ENCODE peak calls at places on chromosomes 6 and 20, in five cellular contexts. S is HepG2, I is GM12878, Z is K562, D is H1. H is an unnamed sample.

GRCh38 chr6:108650781-108651180 is 90.1 kb downstream of the FOXO3 start:
- DNase-seq in D (no peak), I (no peak), Z (no peak), S (no peak), H (no peak)

GRCh38 chr6:125294036-125294435 is 7.7 kb downstream of the HDDC2 start:
- DNase-seq in I (no peak), D (no peak), S (no peak), Z (no peak), H (no peak)

GRCh38 chr6:140897804-140898573 is 1234.7 kb upstream of the GJE1 start:
- DNase-seq in D (no peak), Z (peak), I (no peak), S (peak), H (no peak)

GRCh38 chr6:16965679-16966078 is 136.2 kb upstream of the STMND1 start:
- DNase-seq in D (no peak), I (no peak), Z (no peak), S (no peak), H (no peak)

GRCh38 chr20:38112249-38112942 is 52.7 kb downstream of the TGM2 start:
- DNase-seq in S (no peak), D (peak), Z (no peak), I (no peak), H (no peak)

GRCh38 chr6:74368746-74369145 is 672.7 kb downstream of the CD109 start:
- DNase-seq in Z (no peak), D (no peak), S (no peak), I (no peak), H (no peak)

GRCh38 chr20:32984196-32984595 is 20.0 kb downstream of the SUN5 start:
- DNase-seq in D (no peak), I (no peak), Z (peak), S (no peak), H (no peak)

GRCh38 chr6:45709834-45710233 is 305.8 kb downstream of the CLIC5 start:
- DNase-seq in I (peak), Z (no peak), D (no peak), S (no peak), H (no peak)

DNA sequence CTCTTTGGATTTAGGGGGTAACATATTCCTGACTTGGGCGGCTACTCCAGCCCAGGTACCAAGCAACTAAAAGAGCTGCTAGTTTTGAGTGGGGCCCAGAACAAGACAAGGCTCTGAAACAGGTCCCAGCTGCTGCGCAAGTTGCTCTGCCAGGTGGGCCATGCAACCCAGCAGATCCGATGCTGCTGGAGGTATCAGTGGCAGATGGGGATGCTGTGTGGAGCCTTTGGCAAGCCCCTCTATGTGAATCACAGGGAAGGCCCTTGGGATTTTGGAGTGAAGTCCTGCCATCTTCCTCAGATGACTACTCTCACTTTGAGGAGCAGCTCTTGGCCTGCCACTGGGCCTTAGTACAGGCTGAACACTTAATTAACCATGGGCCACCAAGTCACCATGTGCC is 43.7 kb upstream of the VSX1 start:
- DNase-seq in D (peak), S (no peak), Z (no peak), I (no peak), H (no peak)
- TF ChIP-seq YY1 in D (no peak), S (no peak), Z (no peak), I (no peak), H (no peak)

GRCh38 chr6:131381694-131382093 is 191.3 kb upstream of the ARG1 start:
- DNase-seq in S (no peak), Z (no peak), D (no peak), I (no peak), H (no peak)
- TF ChIP-seq TAF1 in S (no peak), Z (no peak), D (no peak), I (no peak), H (no peak)

DNA sequence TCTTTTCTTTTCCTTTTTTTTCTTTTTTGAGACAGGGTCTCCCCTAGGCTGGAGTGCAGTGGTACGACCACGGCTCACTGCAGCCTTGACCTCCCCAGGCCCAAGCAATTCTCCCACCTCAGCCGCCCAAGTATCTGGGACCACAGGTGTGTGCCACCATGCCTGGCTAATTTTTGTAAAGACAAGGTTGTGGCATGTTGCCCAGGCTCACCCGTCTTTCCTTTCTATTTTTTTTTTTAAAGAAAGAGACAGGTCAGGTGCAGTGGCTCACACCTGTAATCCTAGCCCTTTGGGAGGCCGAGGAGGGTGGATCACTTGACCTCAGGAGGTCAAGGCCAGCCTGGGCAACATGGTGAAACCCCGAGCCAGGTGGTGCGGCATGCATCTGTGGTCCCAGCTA is 16.6 kb downstream of the BANF2 start:
- DNase-seq in S (no peak), D (no peak), I (no peak), Z (no peak), H (no peak)
- TF ChIP-seq YY1 in S (no peak), D (no peak), I (no peak), Z (no peak), H (no peak)

DNA sequence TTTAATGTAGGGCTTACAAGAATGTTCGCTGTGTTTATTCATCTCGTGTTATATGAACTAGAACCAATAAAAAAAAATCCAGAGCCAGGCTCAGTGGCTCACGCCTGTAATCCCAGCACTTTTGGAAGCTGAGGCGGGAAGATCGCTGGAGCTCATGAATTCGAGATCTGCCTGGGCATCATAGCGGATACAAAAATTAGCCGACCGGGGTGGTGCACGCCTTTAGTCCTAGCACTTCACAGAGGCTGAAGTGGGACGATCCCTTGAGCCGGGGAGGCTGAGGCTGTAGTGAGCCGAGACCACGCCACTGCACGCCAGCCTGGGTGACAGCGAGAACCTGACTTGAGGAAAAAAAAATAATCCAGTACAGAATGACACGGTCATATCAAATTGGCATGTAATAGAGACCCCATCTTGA is 46.2 kb downstream of the OR2B2 start:
- DNase-seq in Z (no peak), I (no peak), S (no peak), D (peak), H (no peak)
- TF ChIP-seq TAF1 in Z (peak), I (no peak), S (no peak), D (peak), H (no peak)

GRCh38 chr20:2204021-2204420 is 91.8 kb upstream of the TGM3 start:
- DNase-seq in S (no peak), Z (no peak), I (no peak), D (no peak), H (no peak)

GRCh38 chr20:2203436-2203835 is 92.4 kb upstream of the TGM3 start:
- DNase-seq in I (no peak), Z (no peak), S (no peak), D (no peak), H (no peak)

GRCh38 chr20:2207770-2208097 is 88.1 kb upstream of the TGM3 start:
- DNase-seq in I (no peak), D (no peak), S (no peak), Z (no peak), H (no peak)

GRCh38 chr20:2208897-2209296 is 86.9 kb upstream of the TGM3 start:
- DNase-seq in D (no peak), I (no peak), S (no peak), Z (no peak), H (no peak)

DNA sequence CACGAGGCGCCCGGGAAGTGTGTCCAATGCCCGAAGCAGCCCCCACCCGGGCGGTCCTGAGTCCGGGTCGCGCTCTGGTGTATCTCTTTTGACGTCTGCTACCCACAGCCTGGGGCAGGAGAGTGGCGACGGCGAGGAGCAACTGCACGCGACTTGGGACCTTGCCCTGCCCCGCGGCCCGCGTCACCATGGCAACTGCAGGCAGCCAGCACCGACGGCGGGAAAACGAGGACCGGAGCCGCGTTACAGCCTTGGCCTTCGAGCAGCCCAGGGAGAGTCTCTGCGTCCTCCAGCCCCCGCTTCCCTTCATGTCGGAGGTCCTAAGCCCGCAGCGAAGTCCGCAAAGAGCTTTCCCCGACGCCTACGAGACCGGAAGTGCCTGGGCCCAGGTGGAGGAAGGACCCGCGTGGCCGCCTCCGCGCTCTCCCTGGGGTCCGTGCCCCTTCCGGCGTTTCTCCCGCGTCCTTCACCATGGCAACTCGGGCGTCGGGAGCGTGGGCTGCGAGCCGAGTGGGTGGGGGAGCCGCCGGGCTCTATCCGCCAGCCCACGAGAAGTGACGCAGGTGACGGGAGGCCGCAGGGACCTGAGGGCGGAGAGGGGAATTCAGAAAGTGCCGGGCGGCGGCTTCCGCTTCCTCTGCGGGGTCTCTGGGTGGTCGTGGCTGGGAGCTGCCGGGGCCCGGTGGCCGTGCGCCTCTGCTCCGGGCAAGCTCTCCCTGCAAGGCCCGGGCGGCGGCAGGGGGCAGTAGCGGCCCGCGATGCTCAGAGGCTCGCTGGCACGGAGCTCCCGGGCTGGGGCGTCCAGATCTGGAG is 88.6 kb upstream of the TGM3 start:
- DNase-seq in D (peak), Z (peak), I (peak), S (peak), H (peak)
- TF ChIP-seq YY1 in D (no peak), Z (no peak), I (peak), S (peak), H (no peak)

GRCh38 chr20:62805711-62806382 is 1.2 kb downstream of the OGFR start:
- DNase-seq in D (no peak), Z (no peak), I (no peak), S (peak), H (no peak)

GRCh38 chr20:62806383-62807050 is 1.9 kb downstream of the OGFR start:
- DNase-seq in Z (no peak), S (no peak), I (no peak), D (no peak), H (no peak)

GRCh38 chr20:62807444-62808210 is 3.0 kb downstream of the OGFR start:
- DNase-seq in D (no peak), S (no peak), Z (no peak), I (no peak), H (no peak)

GRCh38 chr20:62809530-62810428 is 5.1 kb downstream of the OGFR start:
- DNase-seq in S (no peak), Z (no peak), I (no peak), D (no peak), H (no peak)

DNA sequence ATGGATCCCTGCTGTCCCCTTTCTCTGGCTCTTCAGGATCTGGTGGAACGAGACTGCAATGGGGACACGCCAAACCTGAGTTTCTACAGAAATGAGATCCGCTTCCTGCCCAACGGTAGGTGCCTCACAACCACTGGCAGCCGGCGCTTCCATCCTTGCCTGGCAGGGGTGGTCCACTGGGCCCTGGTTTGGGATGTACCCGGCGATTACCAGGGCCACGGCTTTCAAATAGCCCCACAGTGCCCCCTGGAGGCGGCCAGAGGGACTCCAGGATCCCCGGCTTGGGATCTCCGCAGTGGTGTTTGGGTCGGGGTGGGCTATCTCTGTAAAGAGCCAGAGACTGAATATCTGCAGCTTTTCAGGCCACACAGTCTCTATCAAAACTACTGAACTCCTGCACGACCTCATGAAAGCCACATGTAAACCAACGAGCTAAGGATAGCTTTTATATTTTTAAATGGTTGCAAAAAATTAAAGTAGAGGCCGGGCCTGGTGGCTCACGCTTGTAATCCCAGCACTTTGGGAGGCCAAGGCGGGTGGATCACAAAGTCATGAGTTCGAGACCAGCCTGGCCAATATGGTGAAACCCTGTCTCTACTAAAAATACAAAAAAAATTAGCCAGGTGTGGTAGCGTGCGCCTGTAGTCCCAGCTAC is 3.7 kb downstream of the OGFR start:
- DNase-seq in Z (peak), D (peak), I (no peak), S (peak), H (peak)
- TF ChIP-seq TAF1 in Z (no peak), D (no peak), I (no peak), S (no peak), H (no peak)

GRCh38 chr20:51461306-51461705 is 81.2 kb downstream of the NFATC2 start:
- DNase-seq in S (no peak), I (no peak), Z (no peak), D (no peak), H (no peak)

GRCh38 chr20:51463998-51464397 is 78.5 kb downstream of the NFATC2 start:
- DNase-seq in D (no peak), Z (no peak), S (no peak), I (no peak), H (no peak)

GRCh38 chr20:51460569-51461265 is 81.8 kb downstream of the NFATC2 start:
- DNase-seq in S (no peak), D (no peak), Z (no peak), I (peak), H (no peak)

GRCh38 chr20:51462566-51463276 is 79.8 kb downstream of the NFATC2 start:
- DNase-seq in D (no peak), S (no peak), I (no peak), Z (no peak), H (peak)

DNA sequence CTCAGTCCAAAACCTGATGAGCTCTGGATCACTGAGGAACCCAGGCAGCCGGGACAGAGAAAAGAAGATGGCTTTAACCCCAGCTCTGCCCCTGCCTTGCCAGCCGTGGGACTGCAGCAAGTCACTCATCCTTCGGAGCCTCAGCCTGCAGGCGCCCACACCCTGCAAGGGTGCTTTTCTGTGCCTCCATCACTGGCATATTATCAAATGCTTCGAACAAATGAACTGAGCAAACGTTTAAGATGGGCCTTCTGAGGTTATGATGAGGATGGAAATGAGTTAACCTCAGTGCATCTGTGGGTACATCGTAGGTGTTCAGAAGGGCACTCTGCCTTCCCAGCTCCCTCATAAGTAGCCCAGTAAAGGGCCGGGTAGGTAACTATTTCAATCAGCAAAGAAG is 79.0 kb downstream of the NFATC2 start:
- DNase-seq in D (no peak), S (no peak), Z (no peak), I (no peak), H (no peak)
- TF ChIP-seq YY1 in D (no peak), S (no peak), Z (no peak), I (no peak), H (no peak)

GRCh38 chr6:22447862-22448261 is 121.5 kb upstream of the HDGFL1 start:
- DNase-seq in Z (no peak), I (no peak), S (no peak), D (no peak), H (no peak)

GRCh38 chr6:22445946-22446345 is 123.4 kb upstream of the HDGFL1 start:
- DNase-seq in I (no peak), Z (no peak), D (no peak), S (no peak), H (no peak)

GRCh38 chr6:22451960-22452359 is 117.4 kb upstream of the HDGFL1 start:
- DNase-seq in Z (no peak), D (no peak), I (no peak), S (no peak), H (no peak)

GRCh38 chr6:22447191-22447590 is 122.2 kb upstream of the HDGFL1 start:
- DNase-seq in S (no peak), I (no peak), D (no peak), Z (no peak), H (no peak)

GRCh38 chr6:22448311-22448711 is 121.1 kb upstream of the HDGFL1 start:
- DNase-seq in D (no peak), I (no peak), S (no peak), Z (no peak), H (no peak)
- TF ChIP-seq TAF1 in D (no peak), I (no peak), S (no peak), Z (no peak), H (no peak)

GRCh38 chr6:1463751-1464397 is 74.5 kb downstream of the FOXF2 start:
- DNase-seq in I (no peak), D (no peak), S (no peak), Z (no peak), H (no peak)

GRCh38 chr6:1463275-1463674 is 73.9 kb downstream of the FOXF2 start:
- DNase-seq in I (no peak), S (no peak), Z (no peak), D (no peak), H (no peak)

GRCh38 chr6:1464796-1465348 is 75.5 kb downstream of the FOXF2 start:
- DNase-seq in I (no peak), S (no peak), Z (no peak), D (no peak), H (no peak)

GRCh38 chr6:1461736-1462135 is 72.4 kb downstream of the FOXF2 start:
- DNase-seq in Z (no peak), I (no peak), S (no peak), D (no peak), H (no peak)

GRCh38 chr6:1461207-1461606 is 71.8 kb downstream of the FOXF2 start:
- DNase-seq in S (no peak), D (no peak), Z (no peak), I (peak), H (no peak)
- TF ChIP-seq YY1 in S (no peak), D (no peak), Z (no peak), I (no peak), H (no peak)

GRCh38 chr6:81735756-81736380 is 16.6 kb downstream of the TENT5A start:
- DNase-seq in D (no peak), Z (no peak), S (no peak), I (no peak), H (no peak)
- TF ChIP-seq TAF1 in D (no peak), Z (no peak), S (no peak), I (no peak), H (no peak)

H was measured in SK-N-SH.